ENCODE peak calls at places on chromosomes 12 and 14, in ten cellular contexts. One of them, this sample, is unnamed.

GRCh38 chr12:50505945-50506344 is 1.2 kb downstream of the DIP2B start:
- DNase-seq in ascending aorta: peak; percentile 21
- DNase-seq in aorta: no peak
- DNase-seq in adrenal gland: peak; percentile 65
- DNase-seq in astrocyte: no peak
- DNase-seq in naive thymus-derived CD4-positive, alpha-beta T cell: no peak
- DNase-seq in mammary epithelial cell: peak; percentile 34
- DNase-seq in right atrium auricular region: no peak
- DNase-seq in adipocyte: peak; percentile 44
- DNase-seq in bronchial epithelial cell: no peak
- DNase-seq in this sample: no peak

GRCh38 chr14:49953196-49953595 is 60.3 kb downstream of the ARF6 start:
- DNase-seq in ascending aorta: no peak
- DNase-seq in aorta: no peak
- DNase-seq in adrenal gland: no peak
- DNase-seq in astrocyte: no peak
- DNase-seq in naive thymus-derived CD4-positive, alpha-beta T cell: no peak
- DNase-seq in mammary epithelial cell: no peak
- DNase-seq in right atrium auricular region: no peak
- DNase-seq in adipocyte: no peak
- DNase-seq in bronchial epithelial cell: no peak
- DNase-seq in this sample: no peak

GRCh38 chr12:47799357-47799955 is 20.2 kb downstream of the HDAC7 start:
- DNase-seq in ascending aorta: no peak
- DNase-seq in aorta: no peak
- DNase-seq in adrenal gland: no peak
- DNase-seq in astrocyte: no peak
- DNase-seq in naive thymus-derived CD4-positive, alpha-beta T cell: no peak
- DNase-seq in mammary epithelial cell: no peak
- DNase-seq in right atrium auricular region: no peak
- DNase-seq in adipocyte: no peak
- DNase-seq in bronchial epithelial cell: no peak
- DNase-seq in this sample: no peak

GRCh38 chr12:79367016-79367575 is 323.7 kb downstream of the PAWR start:
- DNase-seq in ascending aorta: no peak
- DNase-seq in aorta: no peak
- DNase-seq in adrenal gland: no peak
- DNase-seq in astrocyte: no peak
- DNase-seq in naive thymus-derived CD4-positive, alpha-beta T cell: no peak
- DNase-seq in mammary epithelial cell: peak; percentile 79
- DNase-seq in right atrium auricular region: no peak
- DNase-seq in adipocyte: no peak
- DNase-seq in bronchial epithelial cell: peak; percentile 93
- DNase-seq in this sample: no peak

GRCh38 chr14:91745329-91745728 is 13.4 kb upstream of the CATSPERB start:
- DNase-seq in ascending aorta: no peak
- DNase-seq in aorta: no peak
- DNase-seq in adrenal gland: no peak
- DNase-seq in astrocyte: no peak
- DNase-seq in naive thymus-derived CD4-positive, alpha-beta T cell: no peak
- DNase-seq in mammary epithelial cell: peak; percentile 40
- DNase-seq in right atrium auricular region: no peak
- DNase-seq in adipocyte: peak; percentile 1
- DNase-seq in bronchial epithelial cell: peak; percentile 83
- DNase-seq in this sample: no peak

GRCh38 chr12:65123435-65124063 is 2.4 kb upstream of the WIF1 start:
- DNase-seq in ascending aorta: no peak
- DNase-seq in aorta: no peak
- DNase-seq in adrenal gland: no peak
- DNase-seq in astrocyte: no peak
- DNase-seq in naive thymus-derived CD4-positive, alpha-beta T cell: peak; percentile 8
- DNase-seq in mammary epithelial cell: peak; percentile 6
- DNase-seq in right atrium auricular region: no peak
- DNase-seq in adipocyte: peak; percentile 72
- DNase-seq in bronchial epithelial cell: peak; percentile 35
- DNase-seq in this sample: no peak

GRCh38 chr14:58663494-58664111 is 25.8 kb downstream of the DACT1 start:
- DNase-seq in ascending aorta: no peak
- DNase-seq in aorta: no peak
- DNase-seq in adrenal gland: no peak
- DNase-seq in astrocyte: peak; percentile 96
- DNase-seq in naive thymus-derived CD4-positive, alpha-beta T cell: no peak
- DNase-seq in mammary epithelial cell: peak; percentile 61
- DNase-seq in right atrium auricular region: no peak
- DNase-seq in adipocyte: peak; percentile 65
- DNase-seq in bronchial epithelial cell: peak; percentile 70
- DNase-seq in this sample: peak; percentile 62

GRCh38 chr12:116423053-116423452 is 136.1 kb upstream of the MAP1LC3B2 start:
- DNase-seq in ascending aorta: no peak
- DNase-seq in aorta: no peak
- DNase-seq in adrenal gland: no peak
- DNase-seq in astrocyte: no peak
- DNase-seq in naive thymus-derived CD4-positive, alpha-beta T cell: no peak
- DNase-seq in mammary epithelial cell: peak; percentile 39
- DNase-seq in right atrium auricular region: no peak
- DNase-seq in adipocyte: peak; percentile 94
- DNase-seq in bronchial epithelial cell: peak; percentile 49
- DNase-seq in this sample: peak; percentile 42

GRCh38 chr14:32230695-32231280 is 27.7 kb upstream of the RNU6-8 start:
- DNase-seq in ascending aorta: no peak
- DNase-seq in aorta: no peak
- DNase-seq in adrenal gland: no peak
- DNase-seq in astrocyte: peak; percentile 94
- DNase-seq in naive thymus-derived CD4-positive, alpha-beta T cell: no peak
- DNase-seq in mammary epithelial cell: peak; percentile 64
- DNase-seq in right atrium auricular region: no peak
- DNase-seq in adipocyte: peak; percentile 52
- DNase-seq in bronchial epithelial cell: peak; percentile 77
- DNase-seq in this sample: peak; percentile 86

GRCh38 chr12:119410396-119410795 is 75.9 kb downstream of the CCDC60 start:
- DNase-seq in ascending aorta: no peak
- DNase-seq in aorta: no peak
- DNase-seq in adrenal gland: no peak
- DNase-seq in astrocyte: no peak
- DNase-seq in naive thymus-derived CD4-positive, alpha-beta T cell: no peak
- DNase-seq in mammary epithelial cell: no peak
- DNase-seq in right atrium auricular region: no peak
- DNase-seq in adipocyte: no peak
- DNase-seq in bronchial epithelial cell: no peak
- DNase-seq in this sample: no peak

GRCh38 chr14:44154889-44155288 is 352.2 kb downstream of the FSCB start:
- DNase-seq in ascending aorta: no peak
- DNase-seq in aorta: no peak
- DNase-seq in adrenal gland: no peak
- DNase-seq in astrocyte: no peak
- DNase-seq in naive thymus-derived CD4-positive, alpha-beta T cell: no peak
- DNase-seq in mammary epithelial cell: no peak
- DNase-seq in right atrium auricular region: no peak
- DNase-seq in adipocyte: no peak
- DNase-seq in bronchial epithelial cell: no peak
- DNase-seq in this sample: no peak

GRCh38 chr14:101772770-101773169 is 11.3 kb downstream of the PPP2R5C start:
- DNase-seq in ascending aorta: no peak
- DNase-seq in aorta: no peak
- DNase-seq in adrenal gland: no peak
- DNase-seq in astrocyte: no peak
- DNase-seq in naive thymus-derived CD4-positive, alpha-beta T cell: no peak
- DNase-seq in mammary epithelial cell: no peak
- DNase-seq in right atrium auricular region: no peak
- DNase-seq in adipocyte: no peak
- DNase-seq in bronchial epithelial cell: peak; percentile 7
- DNase-seq in this sample: no peak

GRCh38 chr14:101774814-101775213 is 13.3 kb downstream of the PPP2R5C start:
- DNase-seq in ascending aorta: no peak
- DNase-seq in aorta: no peak
- DNase-seq in adrenal gland: peak; percentile 50
- DNase-seq in astrocyte: no peak
- DNase-seq in naive thymus-derived CD4-positive, alpha-beta T cell: no peak
- DNase-seq in mammary epithelial cell: no peak
- DNase-seq in right atrium auricular region: no peak
- DNase-seq in adipocyte: no peak
- DNase-seq in bronchial epithelial cell: no peak
- DNase-seq in this sample: no peak

GRCh38 chr14:101773378-101773777 is 11.9 kb downstream of the PPP2R5C start:
- DNase-seq in ascending aorta: no peak
- DNase-seq in aorta: no peak
- DNase-seq in adrenal gland: no peak
- DNase-seq in astrocyte: no peak
- DNase-seq in naive thymus-derived CD4-positive, alpha-beta T cell: no peak
- DNase-seq in mammary epithelial cell: no peak
- DNase-seq in right atrium auricular region: no peak
- DNase-seq in adipocyte: no peak
- DNase-seq in bronchial epithelial cell: no peak
- DNase-seq in this sample: no peak

GRCh38 chr14:101775756-101776292 is 14.3 kb downstream of the PPP2R5C start:
- DNase-seq in ascending aorta: no peak
- DNase-seq in aorta: no peak
- DNase-seq in adrenal gland: no peak
- DNase-seq in astrocyte: no peak
- DNase-seq in naive thymus-derived CD4-positive, alpha-beta T cell: no peak
- DNase-seq in mammary epithelial cell: no peak
- DNase-seq in right atrium auricular region: no peak
- DNase-seq in adipocyte: no peak
- DNase-seq in bronchial epithelial cell: no peak
- DNase-seq in this sample: no peak

GRCh38 chr14:101774006-101774755 is 12.7 kb downstream of the PPP2R5C start:
- DNase-seq in ascending aorta: no peak
- DNase-seq in aorta: no peak
- DNase-seq in adrenal gland: peak; percentile 50
- DNase-seq in astrocyte: no peak
- DNase-seq in naive thymus-derived CD4-positive, alpha-beta T cell: no peak
- DNase-seq in mammary epithelial cell: no peak
- DNase-seq in right atrium auricular region: no peak
- DNase-seq in adipocyte: no peak
- DNase-seq in bronchial epithelial cell: no peak
- DNase-seq in this sample: no peak
- H3K4me3 ChIP-seq in ascending aorta: no peak overlapping the region
- H3K4me3 ChIP-seq in aorta: no peak overlapping the region
- H3K4me3 ChIP-seq in adrenal gland: no peak overlapping the region
- H3K4me3 ChIP-seq in astrocyte: no peak overlapping the region
- H3K4me3 ChIP-seq in naive thymus-derived CD4-positive, alpha-beta T cell: no peak overlapping the region
- H3K4me3 ChIP-seq in mammary epithelial cell: no peak overlapping the region
- H3K4me3 ChIP-seq in right atrium auricular region: no peak overlapping the region
- H3K4me3 ChIP-seq in adipocyte: no peak overlapping the region
- H3K4me3 ChIP-seq in bronchial epithelial cell: no peak overlapping the region
- H3K4me3 ChIP-seq in this sample: no peak overlapping the region

DNA sequence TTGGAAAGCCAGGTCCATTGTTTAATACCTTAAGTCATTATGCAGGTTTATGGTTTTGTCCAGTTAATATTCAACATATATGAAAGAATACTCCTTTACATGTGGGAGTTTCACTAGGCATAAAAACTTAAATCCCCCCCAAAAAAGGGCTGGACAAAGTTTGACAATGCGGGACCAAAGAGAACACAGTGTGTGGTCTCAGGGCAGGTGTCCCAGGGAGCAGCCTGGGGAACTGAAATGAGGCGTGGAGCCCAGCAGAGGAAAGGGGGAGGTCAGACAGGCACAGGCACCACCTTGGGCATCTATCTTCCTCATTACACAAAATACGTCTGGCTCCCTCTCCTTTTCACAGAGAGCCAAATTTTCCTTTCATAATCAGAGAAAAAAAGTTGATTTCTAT is 22.5 kb downstream of the PKP2 start:
- DNase-seq in ascending aorta: no peak
- DNase-seq in aorta: no peak
- DNase-seq in adrenal gland: no peak
- DNase-seq in astrocyte: no peak
- DNase-seq in naive thymus-derived CD4-positive, alpha-beta T cell: no peak
- DNase-seq in mammary epithelial cell: no peak
- DNase-seq in right atrium auricular region: no peak
- DNase-seq in adipocyte: no peak
- DNase-seq in bronchial epithelial cell: no peak
- DNase-seq in this sample: no peak
- H3K36me3 ChIP-seq in ascending aorta: no peaks in the 10 kb centered on the region
- H3K36me3 ChIP-seq in aorta: no peaks in the 10 kb centered on the region
- H3K36me3 ChIP-seq in adrenal gland: no peaks in the 10 kb centered on the region
- H3K36me3 ChIP-seq in astrocyte: no peaks in the 10 kb centered on the region
- H3K36me3 ChIP-seq in naive thymus-derived CD4-positive, alpha-beta T cell: no peaks in the 10 kb centered on the region
- H3K36me3 ChIP-seq in mammary epithelial cell: peaks cover 17% of the 10 kb centered on the region
- H3K36me3 ChIP-seq in right atrium auricular region: peaks cover 32% of the 10 kb centered on the region
- H3K36me3 ChIP-seq in adipocyte: no peaks in the 10 kb centered on the region
- H3K36me3 ChIP-seq in bronchial epithelial cell: peaks cover 7% of the 10 kb centered on the region
- H3K36me3 ChIP-seq in this sample: no peaks in the 10 kb centered on the region

GRCh38 chr14:69259531-69260245 is at the start of gene GALNT16:
- DNase-seq in ascending aorta: no peak
- DNase-seq in aorta: peak; percentile 89
- DNase-seq in adrenal gland: no peak
- DNase-seq in astrocyte: peak; percentile 14
- DNase-seq in naive thymus-derived CD4-positive, alpha-beta T cell: no peak
- DNase-seq in mammary epithelial cell: no peak
- DNase-seq in right atrium auricular region: no peak
- DNase-seq in adipocyte: peak; percentile 78
- DNase-seq in bronchial epithelial cell: no peak
- DNase-seq in this sample: no peak
- H3K27me3 ChIP-seq in ascending aorta: no peaks in the 10 kb centered on the region
- H3K27me3 ChIP-seq in aorta: no peaks in the 10 kb centered on the region
- H3K27me3 ChIP-seq in adrenal gland: no peaks in the 10 kb centered on the region
- H3K27me3 ChIP-seq in astrocyte: peaks cover 18% of the 10 kb centered on the region
- H3K27me3 ChIP-seq in naive thymus-derived CD4-positive, alpha-beta T cell: no peaks in the 10 kb centered on the region
- H3K27me3 ChIP-seq in mammary epithelial cell: peaks cover 35% of the 10 kb centered on the region
- H3K27me3 ChIP-seq in right atrium auricular region: no peaks in the 10 kb centered on the region
- H3K27me3 ChIP-seq in adipocyte: peaks cover 25% of the 10 kb centered on the region
- H3K27me3 ChIP-seq in bronchial epithelial cell: peaks cover 32% of the 10 kb centered on the region
- H3K27me3 ChIP-seq in this sample: peaks cover 29% of the 10 kb centered on the region

GRCh38 chr14:94906577-94906976 is 136.7 kb upstream of the GSC start:
- DNase-seq in ascending aorta: no peak
- DNase-seq in aorta: no peak
- DNase-seq in adrenal gland: no peak
- DNase-seq in astrocyte: no peak
- DNase-seq in naive thymus-derived CD4-positive, alpha-beta T cell: no peak
- DNase-seq in mammary epithelial cell: no peak
- DNase-seq in right atrium auricular region: no peak
- DNase-seq in adipocyte: no peak
- DNase-seq in bronchial epithelial cell: no peak
- DNase-seq in this sample: no peak

GRCh38 chr14:94904636-94905035 is 134.7 kb upstream of the GSC start:
- DNase-seq in ascending aorta: no peak
- DNase-seq in aorta: no peak
- DNase-seq in adrenal gland: no peak
- DNase-seq in astrocyte: peak; percentile 58
- DNase-seq in naive thymus-derived CD4-positive, alpha-beta T cell: no peak
- DNase-seq in mammary epithelial cell: no peak
- DNase-seq in right atrium auricular region: no peak
- DNase-seq in adipocyte: peak; percentile 84
- DNase-seq in bronchial epithelial cell: no peak
- DNase-seq in this sample: peak; percentile 55

GRCh38 chr14:94906991-94907587 is 137.2 kb upstream of the GSC start:
- DNase-seq in ascending aorta: no peak
- DNase-seq in aorta: no peak
- DNase-seq in adrenal gland: no peak
- DNase-seq in astrocyte: no peak
- DNase-seq in naive thymus-derived CD4-positive, alpha-beta T cell: no peak
- DNase-seq in mammary epithelial cell: no peak
- DNase-seq in right atrium auricular region: no peak
- DNase-seq in adipocyte: peak; percentile 35
- DNase-seq in bronchial epithelial cell: no peak
- DNase-seq in this sample: no peak

GRCh38 chr14:94903338-94903737 is 133.4 kb upstream of the GSC start:
- DNase-seq in ascending aorta: no peak
- DNase-seq in aorta: no peak
- DNase-seq in adrenal gland: no peak
- DNase-seq in astrocyte: no peak
- DNase-seq in naive thymus-derived CD4-positive, alpha-beta T cell: no peak
- DNase-seq in mammary epithelial cell: no peak
- DNase-seq in right atrium auricular region: no peak
- DNase-seq in adipocyte: no peak
- DNase-seq in bronchial epithelial cell: no peak
- DNase-seq in this sample: no peak

GRCh38 chr14:94907626-94908261 is 137.8 kb upstream of the GSC start:
- DNase-seq in ascending aorta: no peak
- DNase-seq in aorta: no peak
- DNase-seq in adrenal gland: no peak
- DNase-seq in astrocyte: no peak
- DNase-seq in naive thymus-derived CD4-positive, alpha-beta T cell: no peak
- DNase-seq in mammary epithelial cell: no peak
- DNase-seq in right atrium auricular region: no peak
- DNase-seq in adipocyte: peak; percentile 58
- DNase-seq in bronchial epithelial cell: no peak
- DNase-seq in this sample: no peak
- H3K4me3 ChIP-seq in ascending aorta: no peak overlapping the region
- H3K4me3 ChIP-seq in aorta: no peak overlapping the region
- H3K4me3 ChIP-seq in adrenal gland: no peak overlapping the region
- H3K4me3 ChIP-seq in astrocyte: no peak overlapping the region
- H3K4me3 ChIP-seq in naive thymus-derived CD4-positive, alpha-beta T cell: no peak overlapping the region
- H3K4me3 ChIP-seq in mammary epithelial cell: no peak overlapping the region
- H3K4me3 ChIP-seq in right atrium auricular region: peak overlapping the region; percentile 3
- H3K4me3 ChIP-seq in adipocyte: peak overlapping the region; percentile 35
- H3K4me3 ChIP-seq in bronchial epithelial cell: no peak overlapping the region
- H3K4me3 ChIP-seq in this sample: no peak overlapping the region

This sample was measured in BJ.